ENCODE peak calls at places on chromosomes 5 and 9, in five cellular contexts. E is GM20000, M is RWPE1, N is WTC11, J is cardiac fibroblast. X is an unnamed sample.
A peak's percentile ranks its signal among the peaks of the same experiment; 100 is the strongest.

GRCh38 chr5:117872798-117873368 is 1115.5 kb downstream of the DTWD2 start:
- DNase-seq in E (no peak), M (no peak), N (no peak), J (no peak), X (no peak)

GRCh38 chr9:18208166-18209059 is 265.5 kb upstream of the ADAMTSL1 start:
- DNase-seq in E (no peak), M (peak; percentile 38), N (peak; percentile 62), J (peak; percentile 56), X (peak; percentile 69)

GRCh38 chr9:94771096-94771495 is 44.6 kb downstream of the AOPEP start:
- DNase-seq in E (no peak), M (no peak), N (no peak), J (no peak), X (no peak)

GRCh38 chr5:42995152-42995751 is 44.9 kb downstream of the ANXA2R start:
- DNase-seq in E (no peak), M (no peak), N (no peak), J (peak; percentile 40), X (no peak)

GRCh38 chr9:36597412-36598178 is 24.9 kb downstream of the MELK start:
- DNase-seq in E (no peak), M (peak; percentile 50), N (no peak), J (peak; percentile 73), X (peak; percentile 9)

GRCh38 chr9:110755179-110755578 is 86.6 kb downstream of the MUSK start:
- DNase-seq in E (no peak), M (peak; percentile 44), N (no peak), J (no peak), X (no peak)

GRCh38 chr5:27592231-27592630 is 553.8 kb upstream of the CDH9 start:
- DNase-seq in E (no peak), M (peak; percentile 2), N (no peak), J (peak; percentile 27), X (no peak)

GRCh38 chr9:121538221-121538620 is 38.6 kb upstream of the GGTA1 start:
- DNase-seq in E (no peak), M (no peak), N (peak; percentile 36), J (peak; percentile 19), X (no peak)

GRCh38 chr9:97564291-97565175 is 63.1 kb downstream of the TMOD1 start:
- DNase-seq in E (no peak), M (peak; percentile 30), N (no peak), J (peak; percentile 28), X (no peak)

GRCh38 chr9:134328341-134328840 is 2.1 kb downstream of the RXRA start:
- DNase-seq in E (no peak), M (peak; percentile 41), N (no peak), J (peak; percentile 25), X (no peak)

DNA sequence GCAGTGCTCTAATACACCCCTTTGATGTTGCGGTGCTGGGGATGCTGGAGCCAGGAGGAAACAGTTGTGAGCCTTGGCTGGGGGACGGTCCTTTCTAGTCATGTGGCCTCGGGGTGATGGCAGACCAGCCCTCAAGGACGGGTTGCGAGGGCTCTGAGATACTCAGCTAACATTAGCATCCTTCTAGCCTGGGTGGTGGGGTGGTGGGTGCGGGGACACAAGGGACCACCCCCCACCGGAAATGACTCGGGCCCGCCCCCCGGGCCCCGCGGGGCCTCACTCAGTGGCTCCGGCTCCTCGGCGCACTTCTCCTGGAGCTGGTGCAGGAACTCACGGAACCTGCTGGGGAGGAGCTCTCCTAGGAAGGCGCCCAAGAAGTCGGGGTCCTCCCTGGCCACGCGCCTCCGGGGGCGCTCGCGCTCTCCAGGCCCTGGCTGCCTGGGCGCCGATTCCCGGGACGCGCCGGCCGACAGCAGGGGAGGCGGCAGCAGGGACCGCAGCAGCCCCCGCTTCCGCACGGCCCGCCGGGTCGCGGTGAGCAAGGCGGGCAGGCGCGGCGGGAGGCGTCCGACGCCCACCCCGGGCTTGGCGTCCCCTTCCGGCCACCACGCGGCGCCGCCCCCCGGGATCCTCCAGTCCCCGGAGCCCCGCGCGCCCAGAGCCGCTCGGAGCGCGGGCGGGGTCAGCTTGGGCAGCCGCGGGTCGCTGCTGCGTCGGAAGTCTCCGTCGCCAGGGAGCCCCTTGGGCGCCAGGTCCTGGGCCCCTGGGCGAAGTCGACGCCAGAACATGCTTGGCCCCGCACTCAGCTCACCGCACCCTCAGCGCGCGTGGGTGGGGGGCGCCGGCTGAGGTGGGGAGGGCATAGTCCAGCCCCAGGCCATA is 873 bp downstream of the C9orf50 start:
- DNase-seq in E (no peak), M (no peak), N (no peak), J (no peak), X (no peak)
- TF ChIP-seq CTCF in E (no peak), M (peak; percentile 72), N (no peak), J (no peak), X (no peak)

GRCh38 chr9:108478431-108478837 is 377.4 kb downstream of the ACTL7B start:
- DNase-seq in E (no peak), M (peak; percentile 95), N (no peak), J (peak; percentile 93), X (no peak)
- TF ChIP-seq CTCF in E (no peak), M (no peak), N (no peak), J (no peak), X (no peak)

GRCh38 chr5:128693779-128694178 is 155.7 kb upstream of the FBN2 start:
- DNase-seq in E (no peak), M (no peak), N (no peak), J (peak; percentile 24), X (no peak)

GRCh38 chr5:128701301-128701700 is 163.3 kb upstream of the FBN2 start:
- DNase-seq in E (no peak), M (no peak), N (no peak), J (no peak), X (no peak)

GRCh38 chr5:128695791-128696520 is 157.9 kb upstream of the FBN2 start:
- DNase-seq in E (no peak), M (peak; percentile 9), N (peak; percentile 33), J (peak; percentile 4), X (peak; percentile 10)
- TF ChIP-seq CTCF in E (peak; percentile 10), M (peak; percentile 34), N (peak; percentile 36), J (peak; percentile 25), X (peak; percentile 52)

GRCh38 chr9:117073071-117073470 is 341.8 kb downstream of the ASTN2 start:
- DNase-seq in E (no peak), M (no peak), N (no peak), J (no peak), X (no peak)

GRCh38 chr9:117074782-117075510 is 339.9 kb downstream of the ASTN2 start:
- DNase-seq in E (no peak), M (no peak), N (no peak), J (no peak), X (no peak)

GRCh38 chr9:117075636-117076035 is 339.2 kb downstream of the ASTN2 start:
- DNase-seq in E (no peak), M (no peak), N (no peak), J (no peak), X (no peak)

GRCh38 chr9:117074337-117074662 is 340.6 kb downstream of the ASTN2 start:
- DNase-seq in E (no peak), M (no peak), N (no peak), J (no peak), X (no peak)

GRCh38 chr9:117073539-117074336 is 341.1 kb downstream of the ASTN2 start:
- DNase-seq in E (peak; percentile 55), M (peak; percentile 57), N (peak; percentile 80), J (peak; percentile 9), X (peak; percentile 68)
- TF ChIP-seq CTCF in E (peak; percentile 10), M (peak; percentile 41), N (peak; percentile 79), J (peak; percentile 35), X (peak; percentile 71)

GRCh38 chr5:155923784-155924183 is 403.2 kb upstream of the SGCD start:
- DNase-seq in E (no peak), M (no peak), N (no peak), J (no peak), X (no peak)
- TF ChIP-seq CTCF in E (no peak), M (no peak), N (no peak), J (no peak), X (no peak)

X was measured in endothelial cell.